ENCODE peak calls at places on chromosomes 12 and 14, in ten cellular contexts. H is right lobe of liver, E is body of pancreas, L is GM12878, D is esophagus squamous epithelium, V is tibial nerve, T is heart left ventricle, Z is sigmoid colon, Y is esophagus muscularis mucosa, R is ovary. J is an unnamed sample.

GRCh38 chr12:51351913-51352532 is 5.5 kb upstream of the CELA1 start:
- DNase-seq in Y (no peak), E (peak; percentile 73), H (peak; percentile 30), R (no peak), V (no peak), L (no peak), D (no peak), T (peak; percentile 16), Z (no peak), J (no peak)

GRCh38 chr12:127677537-127678131 is 589.3 kb upstream of the TMEM132C start:
- DNase-seq in H (peak; percentile 59), E (peak; percentile 68), R (peak; percentile 49), V (peak; percentile 49), Z (peak; percentile 70), L (no peak), T (peak; percentile 48), Y (peak; percentile 89), D (no peak), J (peak; percentile 65)

GRCh38 chr12:95218852-95219171 is 1.2 kb downstream of the VEZT start:
- DNase-seq in D (no peak), Z (no peak), T (no peak), L (no peak), V (no peak), Y (no peak), H (no peak), E (peak; percentile 33), R (no peak), J (no peak)

GRCh38 chr12:117380083-117380482 is 18.7 kb upstream of the NOS1 start:
- DNase-seq in Y (no peak), E (no peak), V (no peak), Z (no peak), D (no peak), H (no peak), T (no peak), L (no peak), R (no peak), J (no peak)

GRCh38 chr14:36835145-36835544 is 173.5 kb downstream of the PAX9 start:
- DNase-seq in D (no peak), H (no peak), L (no peak), Y (no peak), R (no peak), V (no peak), Z (no peak), T (no peak), E (no peak), J (no peak)

GRCh38 chr12:64178122-64178521 is 44.0 kb downstream of the KICS2 start:
- DNase-seq in L (no peak), E (no peak), V (no peak), R (no peak), T (no peak), Z (no peak), D (no peak), Y (no peak), H (no peak), J (no peak)

GRCh38 chr12:32454866-32455265 is 55.5 kb downstream of the FGD4 start:
- DNase-seq in Z (no peak), R (no peak), Y (no peak), V (no peak), T (no peak), H (no peak), E (no peak), D (no peak), L (no peak), J (no peak)

GRCh38 chr14:94292872-94293577 is at the start of gene SERPINA10:
- DNase-seq in R (no peak), D (no peak), T (no peak), Y (no peak), Z (no peak), V (no peak), L (no peak), E (no peak), H (peak; percentile 44), J (no peak)

GRCh38 chr14:103711516-103712431 is 3.5 kb downstream of the XRCC3 start:
- DNase-seq in Z (peak; percentile 84), T (peak; percentile 60), R (no peak), Y (no peak), H (no peak), V (no peak), D (no peak), E (peak; percentile 67), L (no peak), J (peak; percentile 58)

GRCh38 chr12:9760699-9761406 is at the start of gene CD69:
- DNase-seq in V (no peak), T (no peak), L (peak; percentile 95), D (no peak), Z (no peak), R (no peak), H (no peak), E (no peak), Y (no peak), J (no peak)

DNA sequence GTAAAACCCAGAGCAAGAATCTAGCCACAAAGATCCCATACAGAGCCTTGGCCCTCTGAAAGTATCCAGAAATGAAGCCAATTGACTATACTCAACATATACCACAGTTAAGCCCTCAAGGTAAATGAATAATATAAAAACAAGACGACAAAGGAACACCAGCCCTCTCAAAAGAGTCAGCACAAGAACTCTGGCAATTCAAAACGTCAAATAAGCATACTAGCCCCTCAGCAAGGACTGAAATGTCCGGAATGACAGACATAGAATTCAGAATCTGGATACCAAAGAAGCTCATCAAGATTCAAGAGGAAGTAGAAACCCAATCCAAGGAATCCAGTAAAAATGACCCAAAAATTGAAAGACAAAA is 49.9 kb downstream of the GTF2A1 start:
- DNase-seq in L (no peak), Y (no peak), V (no peak), T (no peak), Z (no peak), H (no peak), D (no peak), E (no peak), R (no peak), J (no peak)
- TF ChIP-seq CTCF in L (no peak), Y (no peak), V (no peak), T (no peak), Z (no peak), H (no peak), D (no peak), E (no peak), R (no peak), J (no peak)

GRCh38 chr12:48690990-48691389 is 9.0 kb upstream of the KANSL2 start:
- DNase-seq in V (no peak), Y (no peak), Z (no peak), T (no peak), R (no peak), H (no peak), D (no peak), E (no peak), L (no peak), J (no peak)

GRCh38 chr12:48694038-48694437 is 12.0 kb upstream of the KANSL2 start:
- DNase-seq in V (no peak), Z (no peak), R (no peak), H (no peak), T (no peak), Y (no peak), D (no peak), E (no peak), L (no peak), J (no peak)

GRCh38 chr12:48693572-48693971 is 11.5 kb upstream of the KANSL2 start:
- DNase-seq in V (no peak), H (no peak), D (no peak), E (no peak), Z (no peak), T (no peak), Y (no peak), R (no peak), L (no peak), J (no peak)

GRCh38 chr12:48695859-48696258 is 13.8 kb upstream of the KANSL2 start:
- DNase-seq in R (no peak), D (no peak), L (no peak), Y (no peak), E (no peak), H (no peak), Z (no peak), T (no peak), V (no peak), J (no peak)

GRCh38 chr12:48691826-48692473 is 9.9 kb upstream of the KANSL2 start:
- DNase-seq in H (no peak), V (no peak), R (no peak), E (no peak), Z (no peak), T (no peak), Y (no peak), D (no peak), L (no peak), J (no peak)
- H3K36me3 ChIP-seq in H (peaks cover 46% of the 10 kb centered on the region), V (peaks cover 25% of the 10 kb centered on the region), R (no peaks in the 10 kb centered on the region), E (peaks cover 7% of the 10 kb centered on the region), Z (peaks cover 19% of the 10 kb centered on the region), T (peaks cover 95% of the 10 kb centered on the region), Y (peaks cover 73% of the 10 kb centered on the region), D (peaks cover 92% of the 10 kb centered on the region), L (peaks cover 36% of the 10 kb centered on the region), J (no peaks in the 10 kb centered on the region)

GRCh38 chr14:59482471-59483331 is 1.5 kb downstream of the L3HYPDH start:
- DNase-seq in R (peak; percentile 53), L (no peak), T (peak; percentile 26), Y (no peak), E (peak; percentile 54), V (no peak), Z (no peak), H (no peak), D (no peak), J (peak; percentile 57)

GRCh38 chr14:59484611-59485174 is 376 bp downstream of the JKAMP start:
- DNase-seq in V (no peak), E (no peak), Y (no peak), H (no peak), R (no peak), T (no peak), D (no peak), Z (no peak), L (peak; percentile 16), J (no peak)

GRCh38 chr14:59482120-59482434 is 2.1 kb downstream of the L3HYPDH start:
- DNase-seq in E (no peak), T (no peak), Z (no peak), D (no peak), R (no peak), Y (no peak), H (no peak), L (no peak), V (no peak), J (no peak)

GRCh38 chr14:59483819-59484610 is at the start of the genes JKAMP and L3HYPDH:
- DNase-seq in Z (peak; percentile 98), T (peak; percentile 98), V (peak; percentile 96), R (peak; percentile 99), D (peak; percentile 82), L (peak; percentile 78), H (peak; percentile 99), E (peak; percentile 97), Y (peak; percentile 98), J (peak; percentile 97)

DNA sequence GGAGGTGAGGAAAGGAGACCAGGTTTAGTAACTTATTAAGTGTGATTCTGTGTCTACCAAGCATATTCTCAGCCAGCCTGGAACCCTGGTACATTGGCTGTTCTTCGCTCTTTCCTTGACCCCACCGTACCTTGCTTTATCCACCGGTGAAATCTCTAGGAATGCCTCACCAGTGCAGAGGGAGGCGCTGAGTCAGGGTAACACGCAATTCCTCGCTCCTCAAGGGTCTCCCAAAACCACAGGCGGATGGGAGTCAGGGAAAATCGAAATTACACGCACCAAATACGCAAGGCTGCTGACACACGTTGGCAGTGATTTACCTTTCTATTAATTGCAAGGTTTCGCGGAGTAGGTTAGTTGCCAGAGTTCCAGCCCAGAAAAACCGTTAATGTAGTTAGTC is 848 bp downstream of the L3HYPDH start:
- DNase-seq in L (no peak), R (no peak), Z (no peak), H (no peak), Y (no peak), T (no peak), E (no peak), D (no peak), V (no peak), J (no peak)
- TF ChIP-seq POLR2A in L (no peak), R (no peak), Z (no peak), H (no peak), Y (no peak), T (no peak), E (no peak), D (no peak), V (no peak), J (no peak)

GRCh38 chr12:56257491-56258067 is 605 bp downstream of the ANKRD52 start:
- DNase-seq in Z (no peak), D (no peak), V (no peak), H (no peak), T (no peak), Y (no peak), R (no peak), E (peak; percentile 39), L (no peak), J (no peak)
- TF ChIP-seq CTCF in Z (no peak), D (no peak), V (no peak), H (no peak), T (no peak), Y (no peak), R (no peak), E (no peak), L (peak; percentile 4), J (no peak)